ENCODE peak calls at places on chromosomes 3 and 15, in seven cellular contexts. M is brain microvascular endothelial cell, J is PC-9, K is MCF 10A, S is cardiac muscle cell, Z is heart left ventricle, B is HepG2. Y is an unnamed sample.

GRCh38 chr15:98787936-98788757 is 139.8 kb downstream of the IGF1R start:
- DNase-seq in M (no peak), J (no peak), K (peak), S (no peak), Z (no peak), B (peak), Y (no peak)

GRCh38 chr3:111749171-111750170 is 109.6 kb upstream of the PHLDB2 start:
- DNase-seq in M (no peak), J (no peak), K (no peak), S (no peak), Z (no peak), B (no peak), Y (no peak)

GRCh38 chr15:100730129-100730528 is 127.7 kb downstream of the ASB7 start:
- DNase-seq in M (no peak), J (no peak), K (no peak), S (no peak), Z (no peak), B (no peak), Y (no peak)

GRCh38 chr3:152328841-152329240 is 60.1 kb downstream of the MBNL1 start:
- DNase-seq in M (peak), J (no peak), K (peak), S (no peak), Z (no peak), B (peak), Y (peak)

GRCh38 chr3:117868766-117869165 is 1159.2 kb downstream of the TUSC7 start:
- DNase-seq in M (no peak), J (no peak), K (no peak), S (no peak), Z (no peak), B (no peak), Y (no peak)

GRCh38 chr3:119559441-119559963 is at the start of gene CD80:
- DNase-seq in M (peak), J (peak), K (peak), S (peak), Z (peak), B (peak), Y (peak)

GRCh38 chr3:135641771-135642170 is 323.8 kb upstream of the PPP2R3A start:
- DNase-seq in M (no peak), J (no peak), K (no peak), S (no peak), Z (no peak), B (no peak), Y (no peak)

GRCh38 chr3:88595025-88595424 is 445.3 kb downstream of the C3orf38 start:
- DNase-seq in M (no peak), J (no peak), K (peak), S (no peak), Z (no peak), B (no peak), Y (peak)

GRCh38 chr3:11915621-11916417 is 69.1 kb upstream of the TAMM41 start:
- DNase-seq in M (no peak), J (no peak), K (no peak), S (no peak), Z (no peak), B (no peak), Y (no peak)

GRCh38 chr3:130263708-130264107 is 81.8 kb upstream of the COL6A5 start:
- DNase-seq in M (no peak), J (no peak), K (no peak), S (no peak), Z (no peak), B (no peak), Y (no peak)

GRCh38 chr3:106734712-106735111 is 642.5 kb upstream of the CCDC54 start:
- DNase-seq in M (no peak), J (no peak), K (no peak), S (no peak), Z (no peak), B (no peak), Y (no peak)

GRCh38 chr3:29655016-29655415 is 374.1 kb downstream of the RBMS3 start:
- DNase-seq in M (no peak), J (no peak), K (no peak), S (no peak), Z (no peak), B (no peak), Y (no peak)

GRCh38 chr3:95655363-95655986 is 1158.9 kb upstream of the EPHA6 start:
- DNase-seq in M (no peak), J (no peak), K (no peak), S (no peak), Z (no peak), B (no peak), Y (no peak)

GRCh38 chr3:72380711-72381508 is 467.3 kb downstream of the SHQ1 start:
- DNase-seq in M (no peak), J (no peak), K (no peak), S (no peak), Z (no peak), B (no peak), Y (no peak)

GRCh38 chr3:58560771-58561311 is 16.4 kb downstream of the FAM107A start:
- DNase-seq in M (peak), J (peak), K (peak), S (peak), Z (no peak), B (peak), Y (peak)

GRCh38 chr3:49489247-49489646 is 19.2 kb downstream of the DAG1 start:
- DNase-seq in M (no peak), J (no peak), K (no peak), S (no peak), Z (no peak), B (no peak), Y (no peak)

GRCh38 chr15:99951471-99951870 is 218.2 kb upstream of the LYSMD4 start:
- DNase-seq in M (no peak), J (no peak), K (no peak), S (no peak), Z (no peak), B (no peak), Y (no peak)

GRCh38 chr15:42226648-42227047 is 18.5 kb upstream of the VPS39 start:
- DNase-seq in M (no peak), J (no peak), K (no peak), S (no peak), Z (no peak), B (peak), Y (no peak)

GRCh38 chr3:186790261-186790981 is 7.0 kb downstream of the EIF4A2 start:
- DNase-seq in M (no peak), J (no peak), K (peak), S (peak), Z (no peak), B (peak), Y (no peak)

GRCh38 chr15:98801234-98801561 is 152.9 kb downstream of the IGF1R start:
- DNase-seq in M (no peak), J (no peak), K (no peak), S (no peak), Z (no peak), B (no peak), Y (no peak)

GRCh38 chr3:177942911-177943310 is 593.3 kb upstream of the KCNMB2 start:
- DNase-seq in M (no peak), J (no peak), K (no peak), S (no peak), Z (no peak), B (no peak), Y (no peak)

GRCh38 chr15:55907797-55908196 is 85.6 kb downstream of the NEDD4 start:
- DNase-seq in M (peak), J (peak), K (peak), S (no peak), Z (no peak), B (no peak), Y (no peak)

GRCh38 chr3:81393251-81393650 is 368.2 kb downstream of the GBE1 start:
- DNase-seq in M (no peak), J (no peak), K (no peak), S (no peak), Z (no peak), B (no peak), Y (no peak)

GRCh38 chr15:45157974-45158373 is 28.2 kb downstream of the DUOX1 start:
- DNase-seq in M (peak), J (peak), K (peak), S (no peak), Z (no peak), B (no peak), Y (no peak)

GRCh38 chr3:123758081-123758564 is 126.0 kb downstream of the MYLK start:
- DNase-seq in M (no peak), J (no peak), K (peak), S (no peak), Z (no peak), B (peak), Y (peak)

GRCh38 chr3:169146112-169146665 is 517.3 kb downstream of the MECOM start:
- DNase-seq in M (peak), J (peak), K (peak), S (peak), Z (peak), B (no peak), Y (peak)

GRCh38 chr3:120460217-120460616 is 9.4 kb upstream of the FSTL1 start:
- DNase-seq in M (no peak), J (no peak), K (no peak), S (no peak), Z (no peak), B (no peak), Y (no peak)

GRCh38 chr3:124520970-124521369 is 209.3 kb upstream of the UMPS start:
- DNase-seq in M (no peak), J (no peak), K (no peak), S (no peak), Z (no peak), B (peak), Y (no peak)

GRCh38 chr15:42879390-42879912 is 41.1 kb downstream of the TTBK2 start:
- DNase-seq in M (no peak), J (no peak), K (no peak), S (no peak), Z (no peak), B (no peak), Y (no peak)

GRCh38 chr15:71080705-71081104 is 34.6 kb upstream of the THSD4 start:
- DNase-seq in M (peak), J (no peak), K (no peak), S (no peak), Z (no peak), B (no peak), Y (no peak)

GRCh38 chr15:74799255-74799842 is 13.3 kb upstream of the LMAN1L start:
- DNase-seq in M (no peak), J (no peak), K (no peak), S (no peak), Z (no peak), B (no peak), Y (no peak)

GRCh38 chr15:70487380-70487725 is 276.0 kb downstream of the UACA start:
- DNase-seq in M (no peak), J (no peak), K (no peak), S (no peak), Z (no peak), B (no peak), Y (no peak)

GRCh38 chr3:30770387-30770786 is 124.1 kb downstream of the GADL1 start:
- DNase-seq in M (peak), J (peak), K (peak), S (peak), Z (peak), B (peak), Y (peak)

GRCh38 chr3:177731644-177732268 is 534.5 kb upstream of the TBL1XR1 start:
- DNase-seq in M (peak), J (no peak), K (peak), S (no peak), Z (no peak), B (no peak), Y (no peak)

GRCh38 chr3:126665221-126665936 is 10.5 kb upstream of the TXNRD3 start:
- DNase-seq in M (no peak), J (no peak), K (no peak), S (no peak), Z (no peak), B (no peak), Y (peak)

GRCh38 chr3:184748219-184749135 is 36.6 kb upstream of the MAGEF1 start:
- DNase-seq in M (no peak), J (peak), K (peak), S (peak), Z (no peak), B (peak), Y (peak)

DNA sequence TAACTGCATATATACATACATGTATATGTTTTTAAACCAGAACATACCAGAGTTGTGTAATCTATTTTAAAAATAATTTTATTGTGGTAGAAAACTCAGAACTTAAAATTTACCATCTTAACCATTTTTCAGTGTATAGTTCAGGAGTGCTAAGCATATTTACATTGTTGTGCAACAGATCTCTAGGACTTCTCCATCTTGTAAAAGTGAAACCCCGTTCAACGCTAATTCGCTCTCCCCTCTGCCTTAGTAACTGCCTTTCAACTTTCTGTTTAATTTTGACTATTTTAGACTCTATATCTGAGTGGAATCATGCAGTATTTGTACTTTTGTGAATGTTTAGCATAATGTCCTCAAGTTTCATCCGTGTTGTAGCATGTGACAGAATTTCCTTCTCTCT is 51.8 kb upstream of the SSR3 start:
- DNase-seq in M (no peak), J (no peak), K (no peak), S (no peak), Z (no peak), B (no peak), Y (no peak)
- TF ChIP-seq CTCF in M (no peak), J (no peak), K (no peak), S (no peak), Z (no peak), B (no peak), Y (no peak)

GRCh38 chr3:108406661-108407206 is 103.7 kb downstream of the MYH15 start:
- DNase-seq in M (peak), J (peak), K (peak), S (peak), Z (no peak), B (peak), Y (peak)
- TF ChIP-seq CTCF in M (peak), J (peak), K (peak), S (peak), Z (peak), B (peak), Y (peak)

DNA sequence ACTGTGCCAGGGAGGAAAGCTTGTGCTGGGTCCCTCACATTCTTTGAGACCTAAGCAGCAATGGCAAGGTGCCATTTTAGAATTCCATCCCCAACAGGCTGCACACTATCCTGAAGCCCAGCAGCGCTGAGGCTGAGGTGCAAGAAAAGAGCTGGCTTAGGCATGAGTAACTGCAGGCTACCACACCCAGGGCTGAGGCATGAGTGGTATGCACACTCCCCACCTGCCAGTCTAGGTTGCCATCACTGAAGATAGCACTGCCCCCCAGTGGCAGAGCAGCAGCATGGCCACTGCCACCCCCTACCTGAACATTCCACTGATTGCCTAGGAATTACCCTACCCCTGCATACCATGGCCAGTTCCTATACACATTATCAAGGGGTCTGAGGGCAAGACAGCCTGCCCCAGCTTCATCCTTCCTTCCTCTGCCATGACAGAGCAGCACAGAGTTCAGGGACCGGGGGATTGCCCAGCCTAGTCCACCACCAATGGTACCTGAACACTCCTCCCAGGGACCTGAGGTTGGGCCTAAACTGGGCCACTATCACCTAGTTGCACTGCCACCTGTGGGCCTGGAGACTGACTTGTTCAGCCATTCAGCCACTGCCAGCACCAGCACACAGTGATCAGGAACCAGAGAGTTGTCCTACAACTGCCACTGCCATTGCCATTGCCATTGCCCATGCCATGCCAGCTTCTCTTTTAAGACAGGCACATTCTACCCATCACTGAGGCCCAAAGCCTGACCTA is 129.8 kb downstream of the SATB1 start:
- DNase-seq in M (peak), J (peak), K (peak), S (peak), Z (peak), B (peak), Y (peak)
- TF ChIP-seq CTCF in M (peak), J (peak), K (peak), S (peak), Z (peak), B (peak), Y (peak)

GRCh38 chr3:45507820-45508317 is 86.7 kb upstream of the LIMD1 start:
- DNase-seq in M (peak), J (no peak), K (no peak), S (peak), Z (peak), B (no peak), Y (no peak)
- TF ChIP-seq CTCF in M (peak), J (no peak), K (no peak), S (peak), Z (peak), B (no peak), Y (no peak)

GRCh38 chr3:153927107-153927506 is 194.1 kb upstream of the ARHGEF26 start:
- DNase-seq in M (peak), J (no peak), K (peak), S (no peak), Z (no peak), B (no peak), Y (no peak)
- TF ChIP-seq CTCF in M (no peak), J (peak), K (peak), S (peak), Z (no peak), B (peak), Y (peak)

GRCh38 chr3:51384730-51385473 is at the start of gene MANF:
- DNase-seq in M (peak), J (peak), K (peak), S (peak), Z (peak), B (peak), Y (peak)
- TF ChIP-seq CTCF in M (no peak), J (no peak), K (no peak), S (no peak), Z (peak), B (peak), Y (no peak)

GRCh38 chr3:162489853-162490252 is 993.2 kb downstream of the OTOL1 start:
- DNase-seq in M (no peak), J (no peak), K (no peak), S (peak), Z (no peak), B (no peak), Y (peak)
- TF ChIP-seq CTCF in M (no peak), J (no peak), K (no peak), S (peak), Z (peak), B (no peak), Y (peak)

GRCh38 chr15:49370782-49371181 is 52.3 kb upstream of the FGF7 start:
- DNase-seq in M (peak), J (no peak), K (peak), S (peak), Z (no peak), B (no peak), Y (no peak)
- TF ChIP-seq CTCF in M (peak), J (no peak), K (peak), S (peak), Z (peak), B (no peak), Y (no peak)

GRCh38 chr3:28348637-28349396 is at the start of the genes AZI2 and ZCWPW2:
- DNase-seq in M (peak), J (peak), K (peak), S (peak), Z (peak), B (peak), Y (peak)
- TF ChIP-seq CTCF in M (peak), J (peak), K (peak), S (peak), Z (peak), B (peak), Y (no peak)

GRCh38 chr3:55405436-55405835 is 81.7 kb downstream of the WNT5A start:
- DNase-seq in M (no peak), J (no peak), K (peak), S (peak), Z (no peak), B (no peak), Y (no peak)
- TF ChIP-seq CTCF in M (peak), J (peak), K (no peak), S (peak), Z (peak), B (peak), Y (no peak)